ENCODE peak calls at places on chromosomes 1 and 21, in eight cellular contexts. P, V, G, N, M, O, X and Q are unnamed samples.

GRCh38 chr1:205456868-205457724 is 1.3 kb upstream of the BLACAT1 start:
- DNase-seq in O (no peak), M (no peak), N (no peak), V (no peak), P (no peak), G (no peak), X (no peak), Q (no peak)

GRCh38 chr1:119483441-119484200 is 23.4 kb upstream of the HSD3B1 start:
- DNase-seq in N (no peak), O (no peak), P (no peak), V (no peak), G (no peak), M (no peak), X (no peak), Q (no peak)

GRCh38 chr1:45321444-45321843 is 5.3 kb upstream of the HPDL start:
- DNase-seq in G (no peak), V (no peak), O (no peak), X (no peak), M (no peak), N (no peak), P (no peak), Q (no peak)

GRCh38 chr1:17874231-17874630 is 119.1 kb downstream of the ACTL8 start:
- DNase-seq in G (peak), V (no peak), N (no peak), O (no peak), M (no peak), X (no peak), P (no peak), Q (no peak)

GRCh38 chr1:200139661-200140250 is 112.2 kb downstream of the NR5A2 start:
- DNase-seq in X (no peak), P (peak), M (peak), O (peak), N (no peak), V (peak), G (peak), Q (no peak)

GRCh38 chr1:211965108-211965805 is 70.1 kb downstream of the INTS7 start:
- DNase-seq in O (peak), X (no peak), N (no peak), G (no peak), M (peak), P (no peak), V (no peak), Q (no peak)

GRCh38 chr1:171254859-171255258 is 6.6 kb downstream of the FMO1 start:
- DNase-seq in M (no peak), X (no peak), O (no peak), P (no peak), G (peak), V (no peak), N (no peak), Q (no peak)

GRCh38 chr1:243402868-243403267 is 147.0 kb downstream of the SDCCAG8 start:
- DNase-seq in V (no peak), O (no peak), N (no peak), M (no peak), P (no peak), G (no peak), X (no peak), Q (no peak)

GRCh38 chr1:214979191-214979590 is 103.3 kb upstream of the KCNK2 start:
- DNase-seq in M (no peak), N (no peak), V (no peak), O (no peak), G (no peak), X (no peak), P (no peak), Q (no peak)

GRCh38 chr1:36144413-36144812 is 4.9 kb downstream of the TRAPPC3 start:
- DNase-seq in O (no peak), X (no peak), V (no peak), G (no peak), P (no peak), M (no peak), N (no peak), Q (no peak)

GRCh38 chr1:11295905-11296304 is 22.9 kb downstream of the UBIAD1 start:
- DNase-seq in P (no peak), X (no peak), M (no peak), G (no peak), V (no peak), O (no peak), N (no peak), Q (no peak)

GRCh38 chr1:113904292-113904673 is 316 bp downstream of the AP4B1 start:
- DNase-seq in M (no peak), O (peak), P (no peak), G (no peak), N (no peak), X (no peak), V (no peak), Q (no peak)

GRCh38 chr1:19432943-19433609 is 52.3 kb downstream of the CAPZB start:
- DNase-seq in M (no peak), G (no peak), O (no peak), P (no peak), X (no peak), V (no peak), N (no peak), Q (peak)

GRCh38 chr1:232764458-232765231 is 40.6 kb upstream of the MAP10 start:
- DNase-seq in O (no peak), N (no peak), M (no peak), V (no peak), X (no peak), P (no peak), G (no peak), Q (no peak)

GRCh38 chr1:109815809-109816791 is 52.4 kb upstream of the EPS8L3 start:
- DNase-seq in X (no peak), N (no peak), M (peak), P (no peak), O (peak), G (no peak), V (no peak), Q (no peak)

GRCh38 chr1:54403377-54403776 is 2.8 kb downstream of the SSBP3 start:
- DNase-seq in X (no peak), V (no peak), G (no peak), O (no peak), N (no peak), M (no peak), P (no peak), Q (no peak)

GRCh38 chr1:45930258-45931150 is 127.1 kb downstream of the MAST2 start:
- DNase-seq in V (no peak), N (no peak), P (no peak), X (no peak), O (no peak), M (no peak), G (no peak), Q (no peak)

GRCh38 chr1:119715542-119715941 is 3.8 kb downstream of the PHGDH start:
- DNase-seq in N (no peak), V (no peak), X (no peak), M (peak), G (no peak), O (no peak), P (no peak), Q (no peak)

GRCh38 chr21:43658094-43658725 is 1.1 kb downstream of the HSF2BP start:
- DNase-seq in M (no peak), N (no peak), G (no peak), V (no peak), O (no peak), P (no peak), X (no peak), Q (no peak)

GRCh38 chr1:212485895-212486590 is 53.3 kb downstream of the NENF start:
- DNase-seq in M (peak), G (peak), V (peak), O (peak), N (peak), P (peak), X (no peak), Q (no peak)

GRCh38 chr1:89273324-89273778 is 691 bp upstream of the GBP5 start:
- DNase-seq in G (no peak), O (no peak), N (no peak), P (no peak), X (no peak), M (no peak), V (no peak), Q (no peak)

DNA sequence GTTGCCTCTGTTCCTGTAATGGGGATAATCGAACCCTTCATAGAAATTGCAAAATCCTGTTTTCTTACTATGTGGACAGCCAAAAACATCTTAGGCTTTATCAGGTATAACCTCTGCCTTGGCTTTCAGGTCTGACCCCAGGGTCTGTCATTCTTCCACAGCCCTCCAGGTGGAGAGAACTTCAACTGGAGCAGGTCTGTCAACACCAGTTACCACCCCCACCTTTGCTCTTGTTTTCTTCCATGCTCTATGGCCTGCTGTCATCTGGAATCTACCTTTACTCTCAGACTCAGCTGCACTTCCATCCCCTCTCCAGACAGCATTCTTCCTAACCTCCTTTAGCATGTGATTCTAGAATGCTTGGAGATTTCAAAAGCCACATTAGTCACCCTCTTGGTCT is 10.4 kb upstream of the GJA9 start:
- DNase-seq in G (peak), M (no peak), P (no peak), N (no peak), X (no peak), O (no peak), V (no peak), Q (no peak)
- TF ChIP-seq CTCF in G (peak), M (no peak), P (no peak), N (peak), X (no peak), O (no peak), V (no peak), Q (no peak)

DNA sequence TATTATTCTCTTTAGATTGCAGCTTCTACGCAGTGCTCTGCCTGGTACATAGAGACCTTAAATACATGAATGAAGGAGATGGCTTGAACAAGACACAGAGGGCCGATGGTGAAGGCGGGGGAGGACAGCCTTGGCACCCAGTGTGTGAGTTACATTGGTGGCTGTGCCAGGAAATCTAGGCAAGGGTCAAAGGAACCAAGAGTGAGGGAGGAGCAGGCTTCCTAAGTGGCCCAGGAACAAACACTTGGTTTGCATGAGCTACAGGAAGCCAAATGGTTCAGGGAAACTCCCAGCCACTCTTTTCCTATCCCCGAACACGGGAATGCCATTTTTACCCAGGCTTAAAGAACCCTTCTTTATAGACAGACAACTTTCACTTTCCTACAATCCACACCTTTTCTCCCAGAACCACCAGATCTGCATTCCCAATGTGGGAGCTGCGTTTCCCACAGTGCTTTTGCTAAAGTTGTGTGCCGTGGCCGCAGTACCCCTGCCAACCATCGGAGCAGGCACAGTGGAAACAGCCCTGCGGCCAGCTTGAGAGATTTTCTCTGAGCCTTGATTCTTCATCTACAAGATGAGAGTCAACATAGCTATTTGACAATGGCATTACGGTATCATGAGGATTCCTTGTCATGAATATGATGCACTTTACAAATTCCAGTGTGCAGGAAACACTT is 3.5 kb upstream of the CLEC20A start:
- DNase-seq in P (peak), M (no peak), G (peak), O (no peak), V (no peak), N (no peak), X (no peak), Q (no peak)
- TF ChIP-seq CTCF in P (peak), M (peak), G (no peak), O (no peak), V (no peak), N (no peak), X (peak), Q (no peak)

DNA sequence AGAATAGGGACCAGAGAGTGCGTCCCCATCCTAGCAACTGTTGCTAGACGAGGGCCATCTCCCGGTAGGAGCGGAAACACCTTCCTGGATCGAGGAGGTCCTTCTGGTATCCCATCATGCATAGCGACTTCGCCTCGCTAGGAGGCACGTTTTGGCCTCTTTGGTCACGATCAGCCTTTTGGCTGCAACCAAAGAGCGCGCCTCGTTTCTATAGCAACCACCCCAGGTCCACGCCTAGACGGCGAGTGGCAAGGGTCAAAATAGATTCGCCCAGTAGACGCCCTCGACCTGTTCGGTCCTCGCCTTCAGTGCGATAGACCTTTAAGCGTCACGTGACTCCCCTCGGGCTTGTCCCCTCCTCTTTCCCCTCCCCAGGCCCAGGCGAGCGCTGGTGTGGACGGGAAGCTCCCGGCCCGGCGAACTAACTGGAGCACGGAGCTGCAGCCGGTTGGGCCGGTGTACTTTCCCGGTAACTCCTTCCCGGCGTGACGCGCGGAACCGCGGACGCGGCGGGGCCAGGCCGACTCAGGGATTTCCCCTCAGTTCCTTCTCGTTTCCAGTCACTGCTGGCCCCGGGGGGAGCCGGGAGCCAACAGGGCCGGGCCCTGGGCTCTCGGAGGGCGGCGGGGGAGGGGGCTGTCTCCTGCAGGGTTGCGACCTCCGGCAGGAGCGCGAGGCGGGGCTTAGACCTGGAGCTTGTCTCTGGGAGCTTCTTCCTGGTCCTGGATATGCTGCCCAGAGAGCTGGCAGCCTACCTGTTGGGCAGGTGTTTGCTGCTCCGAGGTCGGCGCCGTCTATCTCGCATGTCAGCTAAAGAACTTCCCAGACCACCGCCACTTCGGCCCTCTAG is at the start of gene DNAJC16:
- DNase-seq in X (peak), V (peak), P (peak), G (peak), O (peak), M (peak), N (peak), Q (peak)
- TF ChIP-seq CTCF in X (no peak), V (peak), P (no peak), G (no peak), O (no peak), M (no peak), N (peak), Q (peak)

DNA sequence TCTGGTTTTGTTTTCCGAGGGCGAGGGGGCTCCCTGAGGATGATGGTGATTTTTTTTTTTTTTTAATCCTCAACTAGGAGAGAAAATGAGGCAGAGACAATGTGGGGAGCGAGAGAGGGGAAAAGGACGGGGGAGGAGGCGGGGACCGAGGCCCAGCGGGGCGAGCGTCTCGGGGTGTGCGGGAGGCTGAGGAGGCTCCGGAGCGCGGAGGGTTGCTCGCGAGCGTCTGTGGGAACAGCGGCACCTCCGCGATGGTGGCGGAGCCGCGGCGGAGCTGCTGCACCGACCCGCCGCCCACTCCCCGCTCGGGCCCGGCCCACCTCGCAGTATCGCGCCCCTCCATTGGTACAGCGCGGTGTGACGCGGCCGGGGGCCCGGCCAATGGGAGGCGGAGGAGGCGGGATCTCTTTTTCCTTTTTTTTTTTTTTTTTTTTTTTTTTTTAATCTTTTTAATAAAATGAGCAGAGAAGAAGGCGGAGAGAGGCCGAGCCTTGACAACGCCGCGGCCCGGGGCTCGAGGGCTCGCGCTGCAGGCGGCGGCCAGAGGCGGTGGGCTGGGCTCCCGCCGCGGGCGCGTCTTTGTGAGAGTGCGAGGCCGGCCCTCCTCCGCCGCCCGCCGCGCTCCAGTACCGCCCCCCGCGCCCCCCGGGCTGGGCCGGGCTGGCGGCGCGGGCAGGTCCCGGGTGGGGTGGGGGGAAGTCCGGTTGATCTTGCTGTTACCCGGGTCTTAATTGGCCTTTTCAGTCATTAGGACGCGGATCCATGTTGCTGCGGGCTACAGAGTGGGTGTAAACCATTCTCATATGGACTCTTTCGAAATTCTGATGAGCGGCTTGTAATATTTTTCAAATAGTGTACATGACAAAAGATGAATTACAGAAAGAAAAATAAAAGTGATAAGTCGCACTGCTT is at the start of gene RERE:
- DNase-seq in V (no peak), M (peak), X (peak), N (peak), P (peak), O (peak), G (peak), Q (peak)
- TF ChIP-seq CTCF in V (no peak), M (no peak), X (no peak), N (no peak), P (no peak), O (no peak), G (no peak), Q (no peak)

GRCh38 chr1:179081696-179082307 is at the start of gene TOR3A:
- DNase-seq in G (peak), P (peak), M (peak), O (peak), V (peak), N (peak), X (peak), Q (peak)

GRCh38 chr1:179083533-179083932 is 1.7 kb downstream of the TOR3A start:
- DNase-seq in V (no peak), P (no peak), N (no peak), M (no peak), G (no peak), X (no peak), O (no peak), Q (no peak)

GRCh38 chr1:179080866-179081695 is 789 bp upstream of the TOR3A start:
- DNase-seq in M (no peak), V (no peak), O (no peak), X (no peak), G (no peak), N (peak), P (peak), Q (no peak)

GRCh38 chr1:179083031-179083345 is 1.1 kb downstream of the TOR3A start:
- DNase-seq in N (no peak), X (no peak), P (no peak), M (peak), O (no peak), G (no peak), V (no peak), Q (no peak)

DNA sequence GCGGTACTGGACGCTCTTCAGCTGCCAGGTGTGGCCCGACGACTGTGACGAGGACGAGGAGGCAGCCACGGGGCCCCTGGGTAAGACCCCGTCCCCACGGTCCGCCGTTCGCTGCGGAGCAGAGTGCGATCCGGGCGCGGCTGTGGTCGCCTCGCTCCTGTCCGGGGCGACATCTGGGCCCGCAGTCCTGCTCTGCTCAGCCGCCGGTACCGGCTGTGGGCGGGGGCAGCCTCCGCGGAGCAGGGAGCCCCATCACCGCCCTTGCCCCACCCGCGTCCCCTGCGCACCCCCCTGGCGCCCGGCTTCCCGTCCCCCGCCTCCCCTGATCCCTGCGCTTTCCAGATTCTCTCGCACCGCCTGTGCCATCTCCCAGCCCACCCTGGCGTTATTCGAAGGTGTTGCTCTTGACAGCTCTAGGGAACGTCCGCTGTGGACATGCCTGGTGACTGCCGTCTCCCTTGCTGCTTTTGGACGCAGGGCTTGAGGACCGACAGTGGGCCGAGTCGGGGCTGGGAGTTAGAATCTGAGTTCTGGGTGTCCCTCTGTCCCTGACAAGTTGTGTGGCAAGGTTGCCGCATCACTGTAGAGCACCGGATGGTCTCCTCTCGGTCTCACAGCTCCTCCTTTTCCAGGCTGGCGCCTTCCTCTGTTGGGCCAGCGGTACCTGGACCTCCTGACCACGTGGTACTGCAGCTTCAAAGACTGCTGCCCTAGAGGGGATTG is 599 bp downstream of the TOR3A start:
- DNase-seq in V (no peak), N (peak), X (no peak), O (peak), G (peak), P (peak), M (peak), Q (peak)
- TF ChIP-seq CTCF in V (no peak), N (no peak), X (no peak), O (no peak), G (no peak), P (no peak), M (no peak), Q (no peak)

DNA sequence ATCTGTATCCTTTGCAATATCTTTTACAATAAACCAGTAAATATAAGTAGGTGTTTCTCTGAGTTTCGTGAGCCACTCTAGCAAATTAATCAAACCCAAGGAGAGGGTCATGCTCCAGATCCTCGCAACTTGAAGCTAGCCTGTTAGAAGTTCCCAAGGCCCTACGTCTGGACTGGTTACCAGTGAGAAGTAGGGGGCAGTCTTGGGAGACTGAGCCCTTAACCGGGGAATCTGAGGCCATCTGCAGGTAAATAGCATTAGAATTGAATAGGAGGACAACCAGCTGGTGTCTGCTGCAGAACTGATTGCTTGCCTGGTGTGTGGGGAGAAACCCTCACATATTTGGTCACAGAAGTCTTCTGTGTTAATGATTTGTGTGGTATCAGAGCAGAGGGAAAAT is 190.5 kb downstream of the RYR2 start:
- DNase-seq in M (no peak), O (no peak), X (no peak), N (no peak), P (no peak), V (no peak), G (no peak), Q (no peak)
- TF ChIP-seq CTCF in M (no peak), O (no peak), X (no peak), N (no peak), P (no peak), V (no peak), G (no peak), Q (no peak)